ENCODE peak calls at places on chromosomes 1 and 21, in five cellular contexts. T is IMR-90, K is BE2C, C is fibroblast of lung, L is neural progenitor cell. D is an unnamed sample.

GRCh38 chr1:87061742-87062156 is 147.3 kb downstream of the HS2ST1 start:
- DNase-seq in T (peak; percentile 71), C (peak; percentile 47), K (no peak), L (no peak), D (no peak)

GRCh38 chr1:160862151-160863061 is at the start of gene CD244:
- DNase-seq in T (no peak), C (no peak), L (no peak), K (no peak), D (peak; percentile 17)

GRCh38 chr21:45857761-45858160 is 123.8 kb upstream of the COL6A1 start:
- DNase-seq in C (no peak), L (no peak), T (no peak), K (no peak), D (peak; percentile 14)

GRCh38 chr1:11881749-11882441 is 23.1 kb upstream of the NPPB start:
- DNase-seq in T (no peak), C (no peak), K (no peak), L (no peak), D (no peak)

GRCh38 chr1:7784492-7785071 is 491 bp downstream of the PER3 start:
- DNase-seq in T (no peak), K (no peak), L (peak; percentile 15), C (no peak), D (peak; percentile 46)

GRCh38 chr1:15090373-15090772 is 63.2 kb upstream of the TMEM51 start:
- DNase-seq in C (no peak), L (peak; percentile 86), T (no peak), K (peak; percentile 15), D (no peak)

GRCh38 chr21:45257673-45258341 is 29.9 kb downstream of the POFUT2 start:
- DNase-seq in K (no peak), T (no peak), L (peak; percentile 33), C (no peak), D (no peak)

GRCh38 chr1:51297401-51298321 is 32.7 kb downstream of the TTC39A start:
- DNase-seq in T (no peak), K (no peak), C (no peak), L (no peak), D (no peak)

GRCh38 chr1:57727121-57727520 is 303.3 kb upstream of the DAB1 start:
- DNase-seq in L (no peak), K (no peak), C (no peak), T (no peak), D (no peak)

GRCh38 chr1:50369830-50370229 is 53.4 kb downstream of the DMRTA2 start:
- DNase-seq in L (peak; percentile 37), K (no peak), C (no peak), T (no peak), D (no peak)

GRCh38 chr1:3399732-3400131 is 54.7 kb upstream of the ARHGEF16 start:
- DNase-seq in L (no peak), C (no peak), K (no peak), T (no peak), D (no peak)

GRCh38 chr1:13706058-13706457 is 6.1 kb downstream of the PRDM2 start:
- DNase-seq in T (no peak), L (no peak), K (no peak), C (no peak), D (no peak)

DNA sequence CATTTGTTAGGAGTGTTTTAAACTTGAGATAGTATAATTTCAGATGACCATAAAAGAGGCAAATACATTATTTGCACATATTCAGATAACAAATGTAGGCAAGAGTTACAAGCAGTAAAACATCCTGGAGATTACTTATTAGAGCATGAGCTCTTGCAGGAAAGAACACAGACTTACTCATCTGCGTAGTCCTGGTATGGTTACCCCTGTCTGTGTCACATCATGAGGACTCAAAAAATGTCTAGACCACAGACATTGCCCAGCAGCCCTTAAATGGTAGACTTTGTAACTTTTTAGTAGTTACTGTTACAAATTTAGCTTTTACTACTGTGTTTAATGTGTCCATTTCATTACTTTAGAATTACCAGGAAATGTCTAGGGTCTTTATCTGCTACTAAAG is 12.8 kb downstream of the CACHD1 start:
- DNase-seq in L (no peak), C (no peak), K (no peak), T (no peak), D (no peak)
- H3K4me1 ChIP-seq in L (peaks cover 45% of the 10 kb centered on the region), C (no peaks in the 10 kb centered on the region), K (no peaks in the 10 kb centered on the region), T (no peaks in the 10 kb centered on the region), D (peaks cover 38% of the 10 kb centered on the region)

GRCh38 chr1:104878203-104878911 is 1128.7 kb downstream of the AMY1C start:
- DNase-seq in L (peak; percentile 44), C (no peak), K (peak; percentile 50), T (no peak), D (no peak)
- TF ChIP-seq CTCF in L (peak; percentile 47), C (no peak), K (peak; percentile 58), T (no peak), D (no peak)

GRCh38 chr1:247924868-247925267 is at the start of gene OR2AJ1:
- DNase-seq in K (no peak), T (no peak), C (no peak), L (no peak), D (no peak)

GRCh38 chr1:247919952-247920351 is at the start of gene OR2T8:
- DNase-seq in L (no peak), T (no peak), K (no peak), C (no peak), D (no peak)

GRCh38 chr1:247923941-247924340 is 748 bp upstream of the OR2AJ1 start:
- DNase-seq in K (no peak), T (no peak), C (no peak), L (no peak), D (no peak)
- H3K27me3 ChIP-seq in K (no peaks in the 10 kb centered on the region), T (no peaks in the 10 kb centered on the region), C (no peaks in the 10 kb centered on the region), L (no peaks in the 10 kb centered on the region), D (no peaks in the 10 kb centered on the region)

DNA sequence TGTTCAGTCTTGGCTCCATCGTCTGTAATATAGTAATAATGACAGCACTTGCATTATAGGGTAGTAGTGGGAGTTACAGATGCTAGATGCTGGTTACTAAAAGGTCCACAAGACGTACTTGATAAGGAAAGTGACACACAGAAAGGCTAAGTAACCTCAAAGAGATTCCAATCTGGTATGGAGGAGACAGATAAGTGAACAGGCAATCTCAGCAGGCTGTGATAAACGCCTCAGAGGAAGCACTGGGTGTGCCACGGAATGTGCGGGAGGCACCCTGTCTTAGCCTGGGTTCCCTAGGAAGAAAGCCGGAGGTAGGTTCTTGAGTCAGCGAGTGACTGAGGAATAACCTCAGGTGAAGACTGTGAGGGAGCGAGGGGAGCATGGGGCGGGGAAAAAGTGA is 4.6 kb upstream of the CTPS1 start:
- DNase-seq in L (no peak), C (no peak), K (no peak), T (no peak), D (no peak)
- H3K4me1 ChIP-seq in L (no peaks in the 10 kb centered on the region), C (no peaks in the 10 kb centered on the region), K (no peaks in the 10 kb centered on the region), T (peaks cover 6% of the 10 kb centered on the region), D (peaks cover 6% of the 10 kb centered on the region)

GRCh38 chr1:63920154-63921117 is 146.6 kb downstream of the ROR1 start:
- DNase-seq in T (peak; percentile 89), K (no peak), L (no peak), C (peak; percentile 77), D (no peak)
- TF ChIP-seq CTCF in T (peak; percentile 56), K (peak; percentile 30), L (peak; percentile 23), C (peak; percentile 49), D (no peak)

DNA sequence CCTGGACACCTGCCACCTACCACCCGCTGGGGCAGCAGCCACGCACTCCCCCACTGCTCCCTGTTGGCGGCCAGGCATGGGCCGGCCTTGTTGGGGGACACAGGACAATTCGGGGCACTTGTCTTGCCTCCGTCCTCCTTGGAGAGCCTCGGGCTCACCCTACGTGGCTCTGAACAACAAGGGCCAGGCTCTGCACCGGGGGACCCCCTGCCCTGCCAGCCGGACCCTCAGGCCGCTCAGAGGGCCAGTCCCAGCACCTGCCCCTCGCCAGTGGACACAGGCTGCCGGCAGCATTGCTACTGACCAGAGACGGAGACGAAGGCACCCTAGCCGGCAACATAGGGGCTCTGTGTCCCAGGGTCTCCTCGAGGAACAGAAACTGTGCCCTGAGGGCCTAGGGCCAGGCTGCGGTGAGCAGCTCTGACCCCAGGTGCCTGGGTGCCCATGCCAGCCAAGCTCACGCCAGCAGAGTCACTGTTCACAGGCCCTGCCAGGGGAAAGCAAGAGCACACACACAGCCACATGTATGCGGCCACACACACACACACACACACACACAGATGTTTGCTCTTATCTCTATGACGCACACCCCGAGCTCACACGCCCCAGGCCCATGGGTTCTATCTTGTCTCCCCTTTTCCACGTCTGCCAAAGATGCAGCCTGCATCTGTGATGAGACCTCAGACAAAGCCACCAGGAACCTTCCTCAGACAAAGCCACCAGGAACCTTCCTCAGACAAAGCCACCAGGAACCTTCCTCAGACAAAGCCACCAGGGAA is 45.9 kb downstream of the MORN1 start:
- DNase-seq in T (no peak), C (no peak), K (peak; percentile 1), L (no peak), D (no peak)
- H3K27me3 ChIP-seq in T (no peaks in the 10 kb centered on the region), C (no peaks in the 10 kb centered on the region), K (no peaks in the 10 kb centered on the region), L (no peaks in the 10 kb centered on the region), D (no peaks in the 10 kb centered on the region)

DNA sequence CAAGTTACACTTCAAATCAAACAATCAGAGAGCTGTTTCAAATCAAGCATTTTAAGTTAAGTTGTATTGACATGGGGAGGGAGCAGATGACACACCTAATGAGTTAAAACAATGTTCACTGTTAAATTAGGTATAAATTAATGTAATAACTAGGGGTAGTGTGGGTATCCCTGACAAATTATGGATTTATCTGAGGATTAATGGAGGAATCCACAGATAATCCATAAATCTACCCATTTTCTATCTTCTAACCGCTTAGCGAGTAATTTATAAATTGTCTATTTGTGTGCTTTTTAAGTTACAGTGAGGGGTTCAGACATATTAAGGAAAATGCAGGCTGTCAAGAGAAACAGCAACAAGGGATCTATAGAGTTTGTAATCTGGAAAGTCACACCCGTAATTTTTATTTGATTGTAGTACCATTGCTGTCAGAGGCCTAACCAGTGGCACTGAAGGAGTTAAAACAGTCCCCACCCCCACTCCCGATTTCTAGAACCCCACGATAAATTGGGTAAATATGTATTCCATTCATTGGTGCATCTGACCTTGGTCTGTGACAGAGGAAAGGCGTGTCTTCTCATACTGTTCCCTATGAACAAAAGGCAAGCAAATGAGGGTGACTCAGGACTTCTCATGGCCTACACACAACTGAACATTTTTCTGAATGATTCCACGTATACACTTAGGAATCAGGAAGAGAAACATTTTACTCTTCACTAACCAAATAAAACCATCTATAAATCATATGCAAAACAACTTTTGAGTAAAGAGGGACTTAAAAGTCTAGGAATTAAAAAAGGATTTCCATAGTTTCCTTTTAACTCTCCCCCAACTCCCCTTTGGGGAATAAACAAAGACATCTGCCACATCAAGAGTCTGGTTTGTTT is 7.4 kb downstream of the IRF2BP2 start:
- DNase-seq in C (peak; percentile 96), T (peak; percentile 98), K (peak; percentile 48), L (no peak), D (peak; percentile 50)
- H3K4me1 ChIP-seq in C (peaks cover 23% of the 10 kb centered on the region), T (peaks cover 9% of the 10 kb centered on the region), K (peaks cover 37% of the 10 kb centered on the region), L (peaks cover 64% of the 10 kb centered on the region), D (peaks cover 70% of the 10 kb centered on the region)

GRCh38 chr1:29235955-29236742 is at the start of gene PTPRU:
- DNase-seq in L (peak; percentile 93), C (peak; percentile 55), K (peak; percentile 77), T (peak; percentile 58), D (peak; percentile 82)
- TF ChIP-seq CTCF in L (peak; percentile 65), C (peak; percentile 16), K (peak; percentile 16), T (peak; percentile 97), D (peak; percentile 99)

DNA sequence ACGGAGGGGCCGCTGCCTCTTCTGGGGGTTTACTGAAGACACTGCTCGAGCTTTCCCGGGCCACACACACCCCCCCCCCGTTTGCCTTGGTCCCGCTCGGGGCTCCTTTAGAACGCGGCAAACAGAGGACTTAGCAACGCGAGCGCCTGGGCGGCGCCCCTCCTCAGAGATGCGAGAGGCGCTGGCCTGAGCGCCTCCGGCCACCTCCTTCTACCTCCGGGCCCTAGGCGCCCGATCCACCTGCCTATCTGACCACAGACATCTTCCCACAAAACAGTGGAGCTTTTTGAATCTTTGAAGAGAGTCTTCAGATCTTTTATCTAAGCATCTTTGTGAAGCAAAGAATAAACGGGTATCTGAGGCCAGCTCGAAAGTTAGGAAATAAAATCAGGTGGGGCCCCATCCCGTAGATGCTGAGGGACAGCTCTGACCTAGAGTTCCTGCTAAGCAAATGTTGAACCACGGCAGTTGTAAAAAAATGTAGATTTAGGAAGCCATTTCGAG is 436 bp upstream of the TTLL7 start:
- DNase-seq in C (peak; percentile 76), K (peak; percentile 76), L (peak; percentile 94), T (peak; percentile 69), D (peak; percentile 46)
- H3K27me3 ChIP-seq in C (no peaks in the 10 kb centered on the region), K (no peaks in the 10 kb centered on the region), L (peaks cover 52% of the 10 kb centered on the region), T (no peaks in the 10 kb centered on the region), D (no peaks in the 10 kb centered on the region)

D was measured in adrenal gland.